ENCODE peak calls at places on chromosome 2, in five cellular contexts. One of them, this sample, is unnamed.

GRCh38 chr2:44163782-44164181 is 4.9 kb upstream of the PPM1B start:
- DNase-seq in tibial nerve: no peak
- DNase-seq in AG20443: no peak
- DNase-seq in activated CD4-positive, alpha-beta T cell treated with anti-CD3 and anti-CD28 coated beads, Interleukin-2, amount 50 U/mL, for 24 hours: no peak
- DNase-seq in NCI-H510A: no peak
- DNase-seq in this sample: no peak

GRCh38 chr2:128069769-128070168 is 21.2 kb upstream of the UGGT1 start:
- DNase-seq in tibial nerve: no peak
- DNase-seq in AG20443: no peak
- DNase-seq in activated CD4-positive, alpha-beta T cell treated with anti-CD3 and anti-CD28 coated beads, Interleukin-2, amount 50 U/mL, for 24 hours: no peak
- DNase-seq in NCI-H510A: no peak
- DNase-seq in this sample: no peak

GRCh38 chr2:147045113-147045512 is 799.7 kb upstream of the ACVR2A start:
- DNase-seq in tibial nerve: peak; percentile 20
- DNase-seq in AG20443: peak; percentile 40
- DNase-seq in activated CD4-positive, alpha-beta T cell treated with anti-CD3 and anti-CD28 coated beads, Interleukin-2, amount 50 U/mL, for 24 hours: peak; percentile 10
- DNase-seq in NCI-H510A: no peak
- DNase-seq in this sample: no peak

GRCh38 chr2:8609357-8609804 is 72.5 kb upstream of the ID2 start:
- DNase-seq in tibial nerve: no peak
- DNase-seq in AG20443: no peak
- DNase-seq in activated CD4-positive, alpha-beta T cell treated with anti-CD3 and anti-CD28 coated beads, Interleukin-2, amount 50 U/mL, for 24 hours: no peak
- DNase-seq in NCI-H510A: no peak
- DNase-seq in this sample: no peak

GRCh38 chr2:237774811-237775553 is 23.6 kb upstream of the RBM44 start:
- DNase-seq in tibial nerve: no peak
- DNase-seq in AG20443: peak; percentile 79
- DNase-seq in activated CD4-positive, alpha-beta T cell treated with anti-CD3 and anti-CD28 coated beads, Interleukin-2, amount 50 U/mL, for 24 hours: no peak
- DNase-seq in NCI-H510A: peak; percentile 73
- DNase-seq in this sample: no peak

GRCh38 chr2:241224068-241224850 is 35.8 kb downstream of the ANO7 start:
- DNase-seq in tibial nerve: no peak
- DNase-seq in AG20443: peak; percentile 80
- DNase-seq in activated CD4-positive, alpha-beta T cell treated with anti-CD3 and anti-CD28 coated beads, Interleukin-2, amount 50 U/mL, for 24 hours: no peak
- DNase-seq in NCI-H510A: no peak
- DNase-seq in this sample: peak; percentile 24

GRCh38 chr2:75200140-75200985 is 1.0 kb upstream of the TACR1 start:
- DNase-seq in tibial nerve: no peak
- DNase-seq in AG20443: peak; percentile 44
- DNase-seq in activated CD4-positive, alpha-beta T cell treated with anti-CD3 and anti-CD28 coated beads, Interleukin-2, amount 50 U/mL, for 24 hours: no peak
- DNase-seq in NCI-H510A: peak; percentile 41
- DNase-seq in this sample: peak; percentile 8

GRCh38 chr2:288743-289361 is 961 bp upstream of the ALKAL2 start:
- DNase-seq in tibial nerve: no peak
- DNase-seq in AG20443: no peak
- DNase-seq in activated CD4-positive, alpha-beta T cell treated with anti-CD3 and anti-CD28 coated beads, Interleukin-2, amount 50 U/mL, for 24 hours: no peak
- DNase-seq in NCI-H510A: no peak
- DNase-seq in this sample: no peak

GRCh38 chr2:56239437-56239836 is 55.6 kb downstream of the CCDC85A start:
- DNase-seq in tibial nerve: no peak
- DNase-seq in AG20443: no peak
- DNase-seq in activated CD4-positive, alpha-beta T cell treated with anti-CD3 and anti-CD28 coated beads, Interleukin-2, amount 50 U/mL, for 24 hours: no peak
- DNase-seq in NCI-H510A: no peak
- DNase-seq in this sample: peak; percentile 30

GRCh38 chr2:24164416-24164973 is 10.4 kb upstream of the FAM228A start:
- DNase-seq in tibial nerve: no peak
- DNase-seq in AG20443: peak; percentile 42
- DNase-seq in activated CD4-positive, alpha-beta T cell treated with anti-CD3 and anti-CD28 coated beads, Interleukin-2, amount 50 U/mL, for 24 hours: no peak
- DNase-seq in NCI-H510A: no peak
- DNase-seq in this sample: no peak

GRCh38 chr2:121925466-121925865 is 170.0 kb downstream of the TSN start:
- DNase-seq in tibial nerve: no peak
- DNase-seq in AG20443: no peak
- DNase-seq in activated CD4-positive, alpha-beta T cell treated with anti-CD3 and anti-CD28 coated beads, Interleukin-2, amount 50 U/mL, for 24 hours: no peak
- DNase-seq in NCI-H510A: no peak
- DNase-seq in this sample: no peak

GRCh38 chr2:88828397-88829137 is 137.1 kb downstream of the RPIA start:
- DNase-seq in tibial nerve: no peak
- DNase-seq in AG20443: no peak
- DNase-seq in activated CD4-positive, alpha-beta T cell treated with anti-CD3 and anti-CD28 coated beads, Interleukin-2, amount 50 U/mL, for 24 hours: no peak
- DNase-seq in NCI-H510A: no peak
- DNase-seq in this sample: no peak

GRCh38 chr2:14536976-14537375 is 95.5 kb upstream of the LRATD1 start:
- DNase-seq in tibial nerve: no peak
- DNase-seq in AG20443: no peak
- DNase-seq in activated CD4-positive, alpha-beta T cell treated with anti-CD3 and anti-CD28 coated beads, Interleukin-2, amount 50 U/mL, for 24 hours: no peak
- DNase-seq in NCI-H510A: no peak
- DNase-seq in this sample: no peak

GRCh38 chr2:221570321-221571107 is 1.6 kb downstream of the EPHA4 start:
- DNase-seq in tibial nerve: no peak
- DNase-seq in AG20443: peak; percentile 42
- DNase-seq in activated CD4-positive, alpha-beta T cell treated with anti-CD3 and anti-CD28 coated beads, Interleukin-2, amount 50 U/mL, for 24 hours: no peak
- DNase-seq in NCI-H510A: no peak
- DNase-seq in this sample: no peak

GRCh38 chr2:215736653-215737290 is 276.6 kb downstream of the MREG start:
- DNase-seq in tibial nerve: no peak
- DNase-seq in AG20443: peak; percentile 58
- DNase-seq in activated CD4-positive, alpha-beta T cell treated with anti-CD3 and anti-CD28 coated beads, Interleukin-2, amount 50 U/mL, for 24 hours: no peak
- DNase-seq in NCI-H510A: no peak
- DNase-seq in this sample: peak; percentile 84

GRCh38 chr2:58973831-58974281 is 732.7 kb upstream of the FANCL start:
- DNase-seq in tibial nerve: no peak
- DNase-seq in AG20443: no peak
- DNase-seq in activated CD4-positive, alpha-beta T cell treated with anti-CD3 and anti-CD28 coated beads, Interleukin-2, amount 50 U/mL, for 24 hours: no peak
- DNase-seq in NCI-H510A: no peak
- DNase-seq in this sample: no peak

GRCh38 chr2:189147989-189148388 is 31.6 kb downstream of the COL5A2 start:
- DNase-seq in tibial nerve: no peak
- DNase-seq in AG20443: no peak
- DNase-seq in activated CD4-positive, alpha-beta T cell treated with anti-CD3 and anti-CD28 coated beads, Interleukin-2, amount 50 U/mL, for 24 hours: no peak
- DNase-seq in NCI-H510A: no peak
- DNase-seq in this sample: no peak

GRCh38 chr2:25293958-25294513 is 47.7 kb downstream of the DNMT3A start:
- DNase-seq in tibial nerve: no peak
- DNase-seq in AG20443: no peak
- DNase-seq in activated CD4-positive, alpha-beta T cell treated with anti-CD3 and anti-CD28 coated beads, Interleukin-2, amount 50 U/mL, for 24 hours: no peak
- DNase-seq in NCI-H510A: no peak
- DNase-seq in this sample: no peak

GRCh38 chr2:107719781-107720180 is 106.9 kb upstream of the RGPD4 start:
- DNase-seq in tibial nerve: no peak
- DNase-seq in AG20443: no peak
- DNase-seq in activated CD4-positive, alpha-beta T cell treated with anti-CD3 and anti-CD28 coated beads, Interleukin-2, amount 50 U/mL, for 24 hours: no peak
- DNase-seq in NCI-H510A: no peak
- DNase-seq in this sample: no peak

GRCh38 chr2:172234716-172235661 is 132.3 kb upstream of the DLX2 start:
- DNase-seq in tibial nerve: no peak
- DNase-seq in AG20443: peak; percentile 31
- DNase-seq in activated CD4-positive, alpha-beta T cell treated with anti-CD3 and anti-CD28 coated beads, Interleukin-2, amount 50 U/mL, for 24 hours: no peak
- DNase-seq in NCI-H510A: peak; percentile 83
- DNase-seq in this sample: no peak

GRCh38 chr2:182918961-182919360 is 52.5 kb upstream of the FRZB start:
- DNase-seq in tibial nerve: no peak
- DNase-seq in AG20443: no peak
- DNase-seq in activated CD4-positive, alpha-beta T cell treated with anti-CD3 and anti-CD28 coated beads, Interleukin-2, amount 50 U/mL, for 24 hours: no peak
- DNase-seq in NCI-H510A: no peak
- DNase-seq in this sample: no peak

GRCh38 chr2:101616411-101616810 is 81.1 kb upstream of the MAP4K4 start:
- DNase-seq in tibial nerve: no peak
- DNase-seq in AG20443: no peak
- DNase-seq in activated CD4-positive, alpha-beta T cell treated with anti-CD3 and anti-CD28 coated beads, Interleukin-2, amount 50 U/mL, for 24 hours: no peak
- DNase-seq in NCI-H510A: no peak
- DNase-seq in this sample: no peak

GRCh38 chr2:16525265-16525887 is 140.3 kb downstream of the CYRIA start:
- DNase-seq in tibial nerve: no peak
- DNase-seq in AG20443: no peak
- DNase-seq in activated CD4-positive, alpha-beta T cell treated with anti-CD3 and anti-CD28 coated beads, Interleukin-2, amount 50 U/mL, for 24 hours: no peak
- DNase-seq in NCI-H510A: no peak
- DNase-seq in this sample: no peak

GRCh38 chr2:118609138-118609537 is 238.3 kb downstream of the EN1 start:
- DNase-seq in tibial nerve: no peak
- DNase-seq in AG20443: no peak
- DNase-seq in activated CD4-positive, alpha-beta T cell treated with anti-CD3 and anti-CD28 coated beads, Interleukin-2, amount 50 U/mL, for 24 hours: no peak
- DNase-seq in NCI-H510A: no peak
- DNase-seq in this sample: no peak

GRCh38 chr2:97741251-97741650 is 27.9 kb downstream of the ZAP70 start:
- DNase-seq in tibial nerve: no peak
- DNase-seq in AG20443: no peak
- DNase-seq in activated CD4-positive, alpha-beta T cell treated with anti-CD3 and anti-CD28 coated beads, Interleukin-2, amount 50 U/mL, for 24 hours: no peak
- DNase-seq in NCI-H510A: no peak
- DNase-seq in this sample: no peak

GRCh38 chr2:68870215-68870614 is 982 bp downstream of the BMP10 start:
- DNase-seq in tibial nerve: no peak
- DNase-seq in AG20443: no peak
- DNase-seq in activated CD4-positive, alpha-beta T cell treated with anti-CD3 and anti-CD28 coated beads, Interleukin-2, amount 50 U/mL, for 24 hours: no peak
- DNase-seq in NCI-H510A: no peak
- DNase-seq in this sample: no peak

GRCh38 chr2:241329669-241330615 is 14.2 kb downstream of the SEPTIN2 start:
- DNase-seq in tibial nerve: no peak
- DNase-seq in AG20443: no peak
- DNase-seq in activated CD4-positive, alpha-beta T cell treated with anti-CD3 and anti-CD28 coated beads, Interleukin-2, amount 50 U/mL, for 24 hours: no peak
- DNase-seq in NCI-H510A: no peak
- DNase-seq in this sample: no peak